ENCODE peak calls at places on chromosomes 13 and 19, in six cellular contexts. O is AG10803, Y is spleen, S is cardiac fibroblast, F is hepatocyte, T is dorsolateral prefrontal cortex. D is an unnamed sample.

GRCh38 chr13:32376642-32377418 is 51.1 kb downstream of the N4BP2L1 start:
- DNase-seq in O (no peak), Y (no peak), S (no peak), F (no peak), T (no peak), D (no peak)

GRCh38 chr19:13103585-13103923 is 896 bp upstream of the LYL1 start:
- DNase-seq in O (no peak), Y (peak), S (no peak), F (no peak), T (no peak), D (no peak)

GRCh38 chr19:2549701-2550191 is 73.8 kb downstream of the GADD45B start:
- DNase-seq in O (peak), Y (peak), S (peak), F (no peak), T (peak), D (peak)

GRCh38 chr13:72536668-72537399 is 190.6 kb downstream of the MZT1 start:
- DNase-seq in O (no peak), Y (no peak), S (no peak), F (peak), T (no peak), D (no peak)

GRCh38 chr13:27131202-27131623 is 40.4 kb downstream of the USP12 start:
- DNase-seq in O (no peak), Y (no peak), S (peak), F (peak), T (no peak), D (no peak)

GRCh38 chr13:106299616-106300015 is 235.8 kb downstream of the EFNB2 start:
- DNase-seq in O (no peak), Y (no peak), S (no peak), F (no peak), T (no peak), D (no peak)

GRCh38 chr13:97307096-97307495 is 85.0 kb downstream of the MBNL2 start:
- DNase-seq in O (no peak), Y (no peak), S (no peak), F (no peak), T (no peak), D (no peak)

GRCh38 chr19:29364224-29364726 is 151.3 kb upstream of the UQCRFS1 start:
- DNase-seq in O (no peak), Y (no peak), S (no peak), F (no peak), T (no peak), D (no peak)

GRCh38 chr13:110125613-110126272 is 181.2 kb downstream of the COL4A1 start:
- DNase-seq in O (no peak), Y (no peak), S (no peak), F (no peak), T (no peak), D (no peak)

GRCh38 chr19:45779231-45780145 is 2.8 kb downstream of the DMPK start:
- DNase-seq in O (peak), Y (peak), S (peak), F (peak), T (no peak), D (no peak)

GRCh38 chr13:45341799-45342584 is 1.0 kb upstream of the TPT1 start:
- DNase-seq in O (peak), Y (no peak), S (peak), F (no peak), T (no peak), D (no peak)

GRCh38 chr19:34253711-34254551 is 423 bp upstream of the GARRE1 start:
- DNase-seq in O (peak), Y (peak), S (no peak), F (peak), T (peak), D (no peak)

GRCh38 chr13:48749699-48750473 is 96.2 kb downstream of the CYSLTR2 start:
- DNase-seq in O (peak), Y (no peak), S (peak), F (peak), T (peak), D (peak)

GRCh38 chr19:28424041-28424440 is 788.9 kb downstream of the UQCRFS1 start:
- DNase-seq in O (no peak), Y (no peak), S (no peak), F (no peak), T (no peak), D (peak)

GRCh38 chr19:41696402-41697197 is 8.5 kb upstream of the CEACAM7 start:
- DNase-seq in O (no peak), Y (peak), S (peak), F (no peak), T (no peak), D (peak)

GRCh38 chr13:100068532-100068931 is 20.4 kb upstream of the PCCA start:
- DNase-seq in O (no peak), Y (no peak), S (no peak), F (no peak), T (no peak), D (no peak)

GRCh38 chr13:52924241-52925148 is 76.1 kb upstream of the PCDH8 start:
- DNase-seq in O (no peak), Y (no peak), S (no peak), F (no peak), T (no peak), D (no peak)

GRCh38 chr13:21557995-21558394 is 46.0 kb downstream of the MICU2 start:
- DNase-seq in O (peak), Y (no peak), S (peak), F (no peak), T (no peak), D (peak)

GRCh38 chr13:30766957-30767603 is 31.7 kb downstream of the ALOX5AP start:
- DNase-seq in O (no peak), Y (no peak), S (no peak), F (peak), T (no peak), D (no peak)

GRCh38 chr19:45852941-45853340 is 10.0 kb downstream of the SYMPK start:
- DNase-seq in O (no peak), Y (peak), S (no peak), F (no peak), T (no peak), D (no peak)

GRCh38 chr19:19531951-19532805 is 3.5 kb downstream of the YJEFN3 start:
- DNase-seq in O (peak), Y (peak), S (peak), F (peak), T (peak), D (peak)

GRCh38 chr19:57903298-57904174 is 12.9 kb downstream of the ZNF417 start:
- DNase-seq in O (peak), Y (no peak), S (peak), F (peak), T (no peak), D (no peak)

GRCh38 chr13:39527301-39527700 is 75.7 kb downstream of the LHFPL6 start:
- DNase-seq in O (no peak), Y (no peak), S (no peak), F (no peak), T (no peak), D (no peak)

GRCh38 chr13:64480206-64480605 is 2749.9 kb downstream of the PCDH9 start:
- DNase-seq in O (no peak), Y (no peak), S (no peak), F (no peak), T (no peak), D (no peak)

GRCh38 chr13:104140557-104140956 is 1074.3 kb upstream of the SLC10A2 start:
- DNase-seq in O (no peak), Y (no peak), S (peak), F (no peak), T (no peak), D (no peak)

GRCh38 chr19:35264281-35265125 is 4.3 kb upstream of the USF2 start:
- DNase-seq in O (no peak), Y (peak), S (no peak), F (no peak), T (no peak), D (no peak)

GRCh38 chr19:49071860-49072547 is 495 bp downstream of the KCNA7 start:
- DNase-seq in O (no peak), Y (no peak), S (no peak), F (no peak), T (no peak), D (no peak)

GRCh38 chr19:50518091-50519005 is 4.6 kb upstream of the ASPDH start:
- DNase-seq in O (no peak), Y (peak), S (no peak), F (no peak), T (no peak), D (no peak)

GRCh38 chr13:77820431-77821149 is 98.0 kb downstream of the EDNRB start:
- DNase-seq in O (no peak), Y (no peak), S (no peak), F (no peak), T (no peak), D (no peak)

DNA sequence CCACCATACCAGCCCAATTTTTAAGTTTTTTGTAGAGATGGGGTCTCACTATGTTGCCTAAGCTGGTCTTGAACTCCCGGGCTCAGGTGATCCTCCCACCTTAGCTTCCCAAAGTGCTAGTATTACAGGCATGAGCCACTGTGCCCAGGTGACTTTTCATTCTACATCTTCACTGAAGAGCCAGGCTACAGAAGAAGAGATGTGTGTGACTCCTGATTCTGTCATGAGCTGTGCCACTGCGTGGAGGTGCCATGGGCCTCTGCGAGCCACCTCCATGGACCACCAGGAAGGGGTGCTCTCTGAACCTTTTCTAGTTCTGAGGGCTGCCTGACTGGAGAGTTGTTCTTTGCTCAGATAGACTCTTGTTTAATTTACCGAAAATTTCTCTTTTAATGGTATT is 56.6 kb upstream of the RANBP3 start:
- DNase-seq in O (no peak), Y (no peak), S (no peak), F (no peak), T (no peak), D (peak)
- H3K4me3 ChIP-seq in O (no peak), Y (no peak), S (no peak), F (no peak), T (no peak), D (no peak)

GRCh38 chr19:31715249-31715944 is 366.2 kb upstream of the TSHZ3 start:
- DNase-seq in O (no peak), Y (no peak), S (no peak), F (no peak), T (no peak), D (no peak)
- H3K4me3 ChIP-seq in O (no peak), Y (no peak), S (no peak), F (no peak), T (no peak), D (no peak)

GRCh38 chr19:30450101-30450500 is 77.9 kb downstream of the ZNF536 start:
- DNase-seq in O (peak), Y (peak), S (no peak), F (peak), T (peak), D (peak)
- H3K4me3 ChIP-seq in O (peak), Y (peak), S (no peak), F (no peak), T (peak), D (peak)

GRCh38 chr19:4573682-4574081 is 14.2 kb upstream of the SEMA6B start:
- DNase-seq in O (no peak), Y (no peak), S (no peak), F (no peak), T (no peak), D (no peak)

GRCh38 chr19:4570423-4570822 is 10.9 kb upstream of the SEMA6B start:
- DNase-seq in O (no peak), Y (no peak), S (no peak), F (no peak), T (no peak), D (no peak)

GRCh38 chr19:4568884-4569283 is 9.4 kb upstream of the SEMA6B start:
- DNase-seq in O (no peak), Y (no peak), S (no peak), F (no peak), T (no peak), D (no peak)

GRCh38 chr19:4571305-4571917 is 11.9 kb upstream of the SEMA6B start:
- DNase-seq in O (no peak), Y (no peak), S (no peak), F (peak), T (no peak), D (no peak)

GRCh38 chr19:4570916-4571304 is 11.4 kb upstream of the SEMA6B start:
- DNase-seq in O (no peak), Y (no peak), S (no peak), F (no peak), T (no peak), D (no peak)
- H3K4me3 ChIP-seq in O (no peak), Y (no peak), S (no peak), F (no peak), T (no peak), D (no peak)

GRCh38 chr19:10625762-10626138 is 397 bp downstream of the SLC44A2 start:
- DNase-seq in O (no peak), Y (no peak), S (no peak), F (no peak), T (no peak), D (no peak)
- H3K4me3 ChIP-seq in O (peak), Y (peak), S (peak), F (peak), T (peak), D (peak)

DNA sequence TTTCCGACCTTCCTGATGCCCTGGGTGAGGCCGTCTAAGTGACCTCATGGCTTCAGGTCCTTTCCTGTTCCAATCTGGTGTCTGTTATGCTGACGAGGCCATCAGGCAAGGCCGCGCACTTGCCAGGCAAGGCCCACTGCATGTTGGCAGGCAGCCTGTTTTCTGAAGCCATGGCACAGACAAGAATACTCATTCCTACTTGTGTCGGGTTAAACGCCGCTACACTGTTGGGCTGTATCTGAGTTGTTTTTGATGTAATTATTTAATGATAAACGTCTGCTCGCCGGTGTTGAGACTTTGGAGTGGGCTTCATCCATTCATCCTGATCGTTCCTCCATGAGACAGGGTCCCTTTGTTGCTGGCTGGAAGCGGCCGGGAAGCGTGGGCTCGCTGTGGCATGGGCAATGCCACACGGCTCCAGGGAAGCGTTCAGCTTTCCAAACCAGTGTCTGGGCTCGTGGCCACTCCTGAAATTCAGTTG is 92.1 kb downstream of the ATP11A start:
- DNase-seq in O (peak), Y (no peak), S (no peak), F (no peak), T (no peak), D (no peak)
- H3K4me3 ChIP-seq in O (no peak), Y (no peak), S (no peak), F (no peak), T (no peak), D (no peak)

D was measured in SJSA1.